ENCODE peak calls at places on chromosomes 4 and X, in eight cellular contexts. F is fibroblast of lung, H is IMR-90, C is K562, I is Karpas-422, U is hepatocyte, Q is PC-9, Y is neural progenitor cell. R is an unnamed sample.

GRCh38 chr4:3644849-3645627 is 112.8 kb upstream of the LRPAP1 start:
- DNase-seq in Y (no peak), I (no peak), F (peak), H (no peak), Q (no peak), C (peak), U (no peak), R (no peak)

GRCh38 chrX:1178580-1179057 is 33.8 kb downstream of the CRLF2 start:
- DNase-seq in U (peak), Q (no peak), I (no peak), C (no peak), F (no peak), Y (peak), H (no peak), R (no peak)

GRCh38 chrX:150486011-150486410 is 82.4 kb upstream of the MTM1 start:
- DNase-seq in H (peak), Q (peak), I (peak), U (peak), Y (peak), F (peak), C (peak), R (no peak)

GRCh38 chrX:4909245-4909830 is 1195.9 kb upstream of the PRKX start:
- DNase-seq in U (no peak), Q (no peak), C (no peak), H (no peak), Y (no peak), F (no peak), I (no peak), R (no peak)

GRCh38 chr4:116839826-116840225 is 245.6 kb downstream of the TRAM1L1 start:
- DNase-seq in H (no peak), U (no peak), C (no peak), Q (no peak), Y (no peak), I (no peak), F (no peak), R (no peak)

GRCh38 chr4:65738134-65738533 is 67.8 kb upstream of the EPHA5 start:
- DNase-seq in U (no peak), H (no peak), Y (no peak), C (no peak), Q (no peak), F (no peak), I (no peak), R (no peak)

GRCh38 chr4:184389978-184390518 is 84.3 kb downstream of the IRF2 start:
- DNase-seq in Y (peak), Q (no peak), C (no peak), I (no peak), H (no peak), U (no peak), F (no peak), R (peak)

GRCh38 chr4:15702941-15703403 is at the start of gene BST1:
- DNase-seq in C (no peak), F (peak), Q (no peak), U (peak), I (no peak), H (peak), Y (peak), R (no peak)

GRCh38 chrX:115344885-115345653 is 55.6 kb downstream of the LUZP4 start:
- DNase-seq in H (peak), C (no peak), Q (peak), I (no peak), U (peak), F (peak), Y (peak), R (peak)

GRCh38 chrX:69546978-69547377 is 42.9 kb downstream of the NALF2 start:
- DNase-seq in I (no peak), H (no peak), Y (no peak), F (no peak), C (no peak), U (no peak), Q (no peak), R (no peak)

GRCh38 chr4:6674500-6675149 is 19.1 kb upstream of the S100P start:
- DNase-seq in Q (peak), F (peak), Y (peak), H (peak), U (peak), I (peak), C (no peak), R (peak)

GRCh38 chrX:50088645-50089044 is 112.2 kb downstream of the AKAP4 start:
- DNase-seq in C (no peak), F (no peak), U (no peak), H (no peak), Q (no peak), Y (no peak), I (no peak), R (no peak)

GRCh38 chr4:75477201-75477600 is 37.0 kb downstream of the RCHY1 start:
- DNase-seq in U (no peak), C (no peak), Q (no peak), F (peak), H (peak), Y (no peak), I (no peak), R (no peak)

GRCh38 chrX:17531500-17531899 is 156.5 kb downstream of the NHS start:
- DNase-seq in Y (no peak), U (no peak), C (no peak), I (no peak), H (no peak), Q (no peak), F (no peak), R (no peak)

GRCh38 chr4:124940387-124940786 is 227.9 kb upstream of the ANKRD50 start:
- DNase-seq in C (no peak), Y (no peak), F (peak), Q (no peak), I (no peak), U (no peak), H (peak), R (no peak)

GRCh38 chrX:2150722-2151121 is 350.1 kb downstream of the DHRSX start:
- DNase-seq in U (no peak), H (no peak), I (no peak), Y (no peak), Q (no peak), F (no peak), C (no peak), R (no peak)

GRCh38 chr4:2062808-2063524 is 3.8 kb downstream of the NAT8L start:
- DNase-seq in F (no peak), I (no peak), Y (no peak), U (no peak), C (peak), Q (no peak), H (no peak), R (no peak)

GRCh38 chr4:185734214-185734613 is 77.8 kb downstream of the SORBS2 start:
- DNase-seq in C (no peak), H (no peak), F (no peak), U (no peak), Q (no peak), I (no peak), Y (no peak), R (no peak)
- H3K27ac ChIP-seq in C (no peak), H (no peak), F (no peak), U (no peak), Q (no peak), I (no peak), Y (no peak), R (no peak)

DNA sequence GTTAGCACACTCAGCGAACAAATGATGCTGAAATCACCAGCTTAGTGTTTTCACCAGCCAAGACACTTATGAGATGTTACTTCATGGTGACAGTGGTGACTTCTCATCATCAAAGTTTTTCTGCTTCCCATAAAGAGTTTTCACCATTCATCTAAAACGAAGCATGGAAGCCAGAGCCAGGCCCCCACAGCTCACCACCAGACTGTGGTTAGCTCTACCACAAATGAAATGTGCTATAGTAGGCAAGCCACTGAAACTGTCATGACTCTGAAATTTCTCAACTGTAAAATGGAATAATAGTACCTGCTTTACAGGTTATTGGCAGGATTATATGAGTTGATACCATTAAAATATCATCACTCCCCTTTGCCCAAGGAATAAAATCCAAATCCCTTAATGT is 56.4 kb upstream of the HHIP start:
- DNase-seq in C (no peak), F (no peak), Q (no peak), I (no peak), H (no peak), U (no peak), Y (no peak), R (no peak)
- H2AFZ ChIP-seq in C (no peak), F (no peak), Q (no peak), I (no peak), H (no peak), U (no peak), Y (no peak), R (no peak)

DNA sequence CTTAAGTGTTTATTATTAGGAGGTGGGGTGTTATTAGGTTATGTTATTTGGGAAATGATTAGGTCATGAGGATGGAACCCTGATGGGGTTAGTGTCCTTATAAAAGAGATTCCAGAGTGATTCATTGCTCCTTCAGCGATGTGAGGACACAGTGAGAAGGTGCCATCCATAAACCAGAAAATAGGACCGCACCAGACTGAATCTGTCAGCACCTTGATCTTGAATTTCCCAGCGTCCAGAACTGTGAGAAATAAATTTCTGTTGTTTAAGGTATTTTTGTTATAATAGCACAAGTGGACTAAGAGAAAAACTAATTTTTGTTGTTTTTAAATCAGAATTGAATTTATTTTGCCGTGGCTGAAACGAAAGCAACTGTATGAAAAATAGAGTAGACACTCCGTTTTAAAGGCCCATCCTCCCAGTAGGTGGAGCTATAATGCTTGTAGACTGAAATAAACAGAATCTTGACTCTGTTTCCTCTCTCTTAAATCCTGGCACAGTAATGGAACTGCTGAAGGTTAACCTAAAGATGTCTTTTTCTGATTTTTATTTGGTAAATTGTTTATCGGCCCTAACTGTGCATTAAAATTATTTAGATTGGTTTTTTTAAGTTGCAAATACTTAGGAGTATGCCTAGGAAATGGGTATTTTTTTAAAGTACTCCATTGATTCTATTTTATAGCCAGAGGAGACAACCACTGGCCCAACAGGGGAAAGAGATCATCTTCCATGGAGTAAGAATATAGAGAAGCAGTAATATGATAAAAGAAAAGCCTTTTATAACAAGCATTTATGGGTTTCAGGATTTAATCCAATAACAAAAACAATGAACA is 133.2 kb upstream of the ADAMTS3 start:
- DNase-seq in H (peak), Y (peak), U (peak), C (peak), F (peak), Q (no peak), I (peak), R (peak)
- H3K4me3 ChIP-seq in H (peak), Y (no peak), U (peak), C (peak), F (peak), Q (peak), I (peak), R (no peak)

GRCh38 chrX:82732861-82733260 is 775.2 kb upstream of the POU3F4 start:
- DNase-seq in Y (no peak), U (no peak), F (no peak), I (no peak), H (no peak), Q (no peak), C (no peak), R (no peak)
- H3K27ac ChIP-seq in Y (no peak), U (no peak), F (no peak), I (no peak), H (no peak), Q (no peak), C (no peak), R (no peak)

R was measured in neuronal stem cell.